ENCODE peak calls at places on chromosome 14, in six cellular contexts. P, E, Y, C, B and R are unnamed samples.

GRCh38 chr14:85934886-85935254 is 404.9 kb downstream of the FLRT2 start:
- DNase-seq in P (no peak), E (no peak), Y (no peak), C (no peak), B (no peak), R (peak)

GRCh38 chr14:77883479-77884238 is 83.8 kb downstream of the ADCK1 start:
- DNase-seq in P (no peak), E (no peak), Y (no peak), C (no peak), B (no peak), R (no peak)

GRCh38 chr14:35342160-35343010 is 50.2 kb downstream of the PSMA6 start:
- DNase-seq in P (no peak), E (peak), Y (no peak), C (peak), B (peak), R (no peak)

GRCh38 chr14:45135181-45135580 is 549 bp upstream of the FANCM start:
- DNase-seq in P (no peak), E (peak), Y (no peak), C (peak), B (no peak), R (peak)

GRCh38 chr14:79044894-79045624 is 874.9 kb downstream of the NRXN3 start:
- DNase-seq in P (no peak), E (no peak), Y (peak), C (peak), B (no peak), R (no peak)

GRCh38 chr14:100192250-100192671 is 32.8 kb upstream of the DEGS2 start:
- DNase-seq in P (peak), E (no peak), Y (no peak), C (no peak), B (no peak), R (no peak)

GRCh38 chr14:61322011-61322798 is 826 bp downstream of the PRKCH start:
- DNase-seq in P (no peak), E (peak), Y (no peak), C (no peak), B (no peak), R (no peak)

GRCh38 chr14:92456215-92457017 is 57.2 kb upstream of the RIN3 start:
- DNase-seq in P (no peak), E (peak), Y (peak), C (peak), B (peak), R (peak)

GRCh38 chr14:92553456-92553855 is 39.9 kb downstream of the RIN3 start:
- DNase-seq in P (no peak), E (peak), Y (no peak), C (peak), B (no peak), R (no peak)

GRCh38 chr14:71141701-71142374 is 234.6 kb downstream of the PCNX1 start:
- DNase-seq in P (no peak), E (no peak), Y (no peak), C (peak), B (no peak), R (no peak)

GRCh38 chr14:64109821-64110554 is 184.2 kb downstream of the ESR2 start:
- DNase-seq in P (no peak), E (no peak), Y (peak), C (peak), B (no peak), R (no peak)

GRCh38 chr14:72608391-72609204 is 285.3 kb downstream of the DPF3 start:
- DNase-seq in P (no peak), E (no peak), Y (peak), C (peak), B (no peak), R (no peak)

GRCh38 chr14:75242546-75243273 is 35.9 kb upstream of the FOS start:
- DNase-seq in P (no peak), E (peak), Y (peak), C (peak), B (peak), R (no peak)

GRCh38 chr14:60051690-60052324 is 39.9 kb upstream of the PCNX4 start:
- DNase-seq in P (peak), E (no peak), Y (no peak), C (peak), B (no peak), R (no peak)

GRCh38 chr14:81662570-81663161 is 129.0 kb upstream of the SEL1L start:
- DNase-seq in P (no peak), E (peak), Y (no peak), C (no peak), B (no peak), R (no peak)

GRCh38 chr14:32593290-32593942 is 264.3 kb downstream of the AKAP6 start:
- DNase-seq in P (no peak), E (no peak), Y (peak), C (peak), B (no peak), R (no peak)

GRCh38 chr14:34548472-34548981 is 9.0 kb upstream of the EAPP start:
- DNase-seq in P (no peak), E (no peak), Y (no peak), C (no peak), B (peak), R (no peak)

GRCh38 chr14:102930753-102931579 is 8.5 kb downstream of the AMN start:
- DNase-seq in P (no peak), E (no peak), Y (no peak), C (peak), B (no peak), R (no peak)

GRCh38 chr14:71497645-71498086 is 434.6 kb upstream of the RGS6 start:
- DNase-seq in P (no peak), E (no peak), Y (peak), C (peak), B (no peak), R (no peak)

GRCh38 chr14:34018564-34019244 is 67.8 kb upstream of the EGLN3 start:
- DNase-seq in P (no peak), E (no peak), Y (no peak), C (no peak), B (peak), R (peak)

GRCh38 chr14:71701990-71702389 is 230.2 kb upstream of the RGS6 start:
- DNase-seq in P (no peak), E (no peak), Y (peak), C (peak), B (no peak), R (no peak)

GRCh38 chr14:91283666-91284065 is 39.2 kb upstream of the GPR68 start:
- DNase-seq in P (no peak), E (no peak), Y (no peak), C (peak), B (no peak), R (no peak)

GRCh38 chr14:30657606-30658163 is 35.6 kb downstream of the SCFD1 start:
- DNase-seq in P (no peak), E (no peak), Y (no peak), C (peak), B (no peak), R (peak)

GRCh38 chr14:51180577-51180976 is 59.5 kb upstream of the TMX1 start:
- DNase-seq in P (no peak), E (no peak), Y (no peak), C (no peak), B (no peak), R (peak)

GRCh38 chr14:31746326-31746725 is 185.1 kb downstream of the NUBPL start:
- DNase-seq in P (no peak), E (no peak), Y (no peak), C (no peak), B (no peak), R (peak)

GRCh38 chr14:100729982-100730381 is 3.3 kb downstream of the DLK1 start:
- DNase-seq in P (no peak), E (no peak), Y (no peak), C (peak), B (no peak), R (no peak)

GRCh38 chr14:60250318-60251035 is 1.5 kb downstream of the PPM1A start:
- DNase-seq in P (no peak), E (no peak), Y (no peak), C (peak), B (no peak), R (peak)

GRCh38 chr14:61456720-61457119 is 135.3 kb downstream of the PRKCH start:
- DNase-seq in P (peak), E (peak), Y (no peak), C (peak), B (peak), R (peak)

GRCh38 chr14:59161571-59162175 is 26.8 kb upstream of the DAAM1 start:
- DNase-seq in P (peak), E (peak), Y (peak), C (peak), B (peak), R (no peak)

GRCh38 chr14:41642402-41643195 is 35.9 kb downstream of the LRFN5 start:
- DNase-seq in P (no peak), E (no peak), Y (no peak), C (no peak), B (no peak), R (no peak)

GRCh38 chr14:70857499-70857895 is 48.2 kb upstream of the MAP3K9 start:
- DNase-seq in P (no peak), E (no peak), Y (no peak), C (peak), B (no peak), R (no peak)

GRCh38 chr14:90533591-90534021 is 136.8 kb downstream of the CALM1 start:
- DNase-seq in P (no peak), E (no peak), Y (no peak), C (no peak), B (no peak), R (no peak)

GRCh38 chr14:22400590-22401259 is 188.3 kb downstream of the DAD1 start:
- DNase-seq in P (no peak), E (no peak), Y (no peak), C (no peak), B (no peak), R (no peak)

DNA sequence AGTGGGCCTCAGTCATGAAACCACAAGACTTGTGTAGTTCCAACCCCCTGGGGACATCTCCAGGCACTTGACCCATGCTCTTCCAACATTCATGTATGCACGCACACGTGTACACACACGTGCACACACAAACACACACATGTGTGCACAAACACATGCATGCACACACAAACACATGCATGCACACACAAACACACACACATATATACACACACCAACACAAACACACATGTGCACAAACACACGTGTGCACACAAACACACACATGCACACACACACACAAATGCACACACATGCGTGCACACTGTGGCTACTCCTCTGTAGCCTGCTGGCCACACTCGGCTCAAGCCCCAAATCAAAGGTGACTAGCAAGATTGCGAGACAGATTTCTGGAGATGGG is 22.8 kb downstream of the BDKRB2 start:
- DNase-seq in P (no peak), E (no peak), Y (no peak), C (no peak), B (no peak), R (no peak)
- H3K27ac ChIP-seq in P (no peak), E (no peak), Y (no peak), C (no peak), B (no peak), R (no peak)

GRCh38 chr14:69506241-69506595 is 21.7 kb downstream of the PLEKHD1 start:
- DNase-seq in P (no peak), E (no peak), Y (no peak), C (no peak), B (no peak), R (no peak)

GRCh38 chr14:69501362-69501964 is 16.9 kb downstream of the PLEKHD1 start:
- DNase-seq in P (no peak), E (no peak), Y (no peak), C (peak), B (no peak), R (no peak)

GRCh38 chr14:69504775-69505174 is 20.2 kb downstream of the PLEKHD1 start:
- DNase-seq in P (no peak), E (no peak), Y (no peak), C (no peak), B (no peak), R (no peak)

GRCh38 chr14:69500736-69501135 is 16.2 kb downstream of the PLEKHD1 start:
- DNase-seq in P (no peak), E (no peak), Y (no peak), C (no peak), B (no peak), R (no peak)

GRCh38 chr14:69505338-69506240 is 21.1 kb downstream of the PLEKHD1 start:
- DNase-seq in P (no peak), E (no peak), Y (no peak), C (no peak), B (no peak), R (no peak)
- H3K27ac ChIP-seq in P (no peak), E (no peak), Y (no peak), C (no peak), B (no peak), R (no peak)

DNA sequence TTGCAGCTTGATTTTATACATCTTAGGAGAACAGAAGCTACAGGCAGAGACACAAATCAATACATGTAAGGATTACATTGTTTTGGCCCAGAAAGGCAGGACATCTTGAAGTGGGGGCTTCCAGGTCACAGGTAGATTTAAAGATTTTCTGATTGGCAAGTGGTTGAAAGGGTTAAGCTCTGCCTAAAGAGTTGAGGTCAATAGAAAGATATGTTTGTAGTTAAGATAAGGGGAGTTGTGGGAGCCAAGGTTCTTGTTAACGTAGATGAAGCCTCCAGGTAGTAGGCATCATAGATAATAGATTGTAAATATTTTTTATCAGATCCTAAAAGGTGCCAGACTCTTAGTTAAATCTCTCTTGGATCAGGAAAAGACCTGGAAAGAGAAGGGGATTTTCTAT is 5.5 kb upstream of the DHRS2 start:
- DNase-seq in P (no peak), E (no peak), Y (no peak), C (no peak), B (no peak), R (no peak)
- H3K27ac ChIP-seq in P (no peak), E (no peak), Y (no peak), C (no peak), B (no peak), R (no peak)

GRCh38 chr14:99191663-99192621 is 80.1 kb downstream of the BCL11B start:
- DNase-seq in P (peak), E (no peak), Y (no peak), C (peak), B (peak), R (no peak)

GRCh38 chr14:99188721-99189120 is 83.3 kb downstream of the BCL11B start:
- DNase-seq in P (peak), E (peak), Y (no peak), C (no peak), B (no peak), R (no peak)

GRCh38 chr14:99189201-99189801 is 82.7 kb downstream of the BCL11B start:
- DNase-seq in P (peak), E (no peak), Y (no peak), C (no peak), B (no peak), R (no peak)

GRCh38 chr14:99192823-99193222 is 79.2 kb downstream of the BCL11B start:
- DNase-seq in P (peak), E (no peak), Y (no peak), C (no peak), B (no peak), R (no peak)

DNA sequence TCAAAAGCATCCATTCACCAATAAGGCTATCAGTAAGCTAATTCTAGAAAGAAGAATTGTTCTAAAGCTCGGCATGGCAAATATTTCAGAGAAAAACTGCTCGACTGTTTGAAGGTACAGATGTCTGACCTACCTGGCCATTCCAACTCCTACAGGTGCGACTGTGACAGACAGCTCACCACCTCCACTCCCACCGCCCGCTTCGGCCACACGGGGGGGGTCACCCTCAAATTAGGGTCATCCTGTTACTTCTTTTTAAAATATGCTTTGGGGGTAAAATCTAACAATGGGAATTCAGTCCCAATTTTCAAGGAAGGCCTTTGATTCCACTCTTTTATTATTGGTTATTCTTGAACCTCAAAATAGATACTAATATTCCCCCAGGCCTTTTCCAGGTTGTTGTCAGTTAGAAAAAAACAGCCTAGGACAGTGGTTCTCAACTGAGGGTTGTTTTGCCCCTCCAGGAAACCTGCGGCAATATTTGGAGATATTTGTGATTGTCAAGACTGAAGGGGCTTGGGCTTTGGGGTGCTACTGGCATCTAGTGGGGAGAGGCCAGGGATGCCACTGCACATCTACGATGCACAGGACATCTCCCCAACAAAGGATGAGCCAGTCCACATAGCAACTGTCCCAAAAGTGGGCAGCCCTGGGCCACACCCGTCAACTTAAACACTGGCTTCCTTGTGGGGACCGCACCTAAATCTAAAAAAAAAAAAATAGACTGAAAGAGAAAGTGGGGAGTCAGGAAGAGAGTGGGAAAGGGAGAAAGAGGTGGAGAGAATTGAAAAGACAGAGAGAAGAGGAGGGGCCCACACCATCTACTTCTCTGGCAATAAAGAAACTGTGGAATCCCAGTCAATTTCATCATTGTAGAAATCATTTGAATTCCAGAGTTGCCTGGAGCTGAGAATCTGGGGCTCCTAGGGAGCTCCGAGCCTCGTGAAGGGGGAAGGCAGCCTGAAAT is 81.0 kb downstream of the BCL11B start:
- DNase-seq in P (peak), E (no peak), Y (no peak), C (no peak), B (no peak), R (peak)
- H3K27ac ChIP-seq in P (peak), E (no peak), Y (no peak), C (no peak), B (peak), R (no peak)

DNA sequence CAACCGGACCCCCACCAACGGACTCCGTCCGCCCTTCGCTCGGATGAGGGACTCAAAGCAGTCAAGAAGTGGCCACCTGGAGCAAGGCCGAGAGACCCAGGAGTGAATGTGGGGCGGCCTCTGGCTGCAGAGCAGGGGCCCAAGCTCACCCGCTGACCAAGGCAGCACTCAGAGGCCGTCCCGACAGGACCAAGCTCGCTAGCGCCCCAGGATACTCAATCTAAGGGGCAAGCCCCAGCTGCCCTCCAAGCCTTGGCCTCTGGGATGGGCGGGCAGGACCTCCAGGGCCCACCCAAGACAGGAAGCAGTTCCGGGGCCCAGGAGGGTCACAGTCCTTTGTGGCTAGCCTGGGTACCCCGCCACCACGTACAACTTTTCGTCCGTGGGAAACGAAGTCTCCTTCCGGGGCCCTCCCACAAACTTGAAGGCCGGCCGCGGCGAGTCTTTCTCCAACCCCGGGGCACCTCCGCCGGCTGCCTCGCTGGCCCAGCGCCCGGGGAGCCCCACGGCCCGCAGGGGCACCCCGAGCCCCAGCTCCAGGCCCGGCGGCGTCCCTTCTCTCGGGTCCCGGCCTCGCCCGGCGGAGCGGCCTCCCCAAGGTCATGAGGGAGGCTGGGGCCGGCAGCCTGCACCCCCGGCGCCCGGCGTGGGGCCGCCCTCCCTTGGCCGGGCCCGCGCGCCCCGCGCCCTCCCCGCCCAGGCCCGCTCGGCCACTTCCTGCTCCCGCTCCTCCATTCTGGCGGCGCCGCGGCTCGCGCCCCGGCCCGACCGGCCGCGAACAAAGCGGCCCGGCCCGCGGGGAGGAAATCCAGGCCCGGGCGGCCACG is 694 bp downstream of the AKT1 start:
- DNase-seq in P (no peak), E (peak), Y (no peak), C (peak), B (no peak), R (peak)
- H3K27ac ChIP-seq in P (peak), E (peak), Y (peak), C (peak), B (peak), R (peak)

GRCh38 chr14:96582641-96582980 is 80.4 kb downstream of the PAPOLA start:
- DNase-seq in P (no peak), E (no peak), Y (no peak), C (no peak), B (no peak), R (peak)
- H3K27ac ChIP-seq in P (no peak), E (no peak), Y (no peak), C (no peak), B (no peak), R (peak)

GRCh38 chr14:55427439-55427838 is 13.0 kb downstream of the TBPL2 start:
- DNase-seq in P (no peak), E (no peak), Y (no peak), C (no peak), B (no peak), R (no peak)
- H3K27ac ChIP-seq in P (no peak), E (no peak), Y (no peak), C (no peak), B (no peak), R (no peak)

GRCh38 chr14:37122919-37123639 is 49.3 kb downstream of the SLC25A21 start:
- DNase-seq in P (no peak), E (no peak), Y (no peak), C (no peak), B (no peak), R (no peak)
- H3K27ac ChIP-seq in P (no peak), E (no peak), Y (no peak), C (no peak), B (no peak), R (no peak)